ENCODE peak calls at places on chromosomes 5 and 9, in six cellular contexts. One of them, this sample, is unnamed.

GRCh38 chr5:179368806-179369529 is 23.7 kb upstream of the ADAMTS2 start:
- DNase-seq in progenitor cell of endocrine pancreas: no peak
- DNase-seq in Peyer's patch: no peak
- DNase-seq in NCI-H2081: no peak
- DNase-seq in stimulated activated CD4-positive, alpha-beta T cell treated with anti-CD3 and anti-CD28 coated beads, Interleukin-4, amount 100 ng/mL, for 4 hours: no peak
- DNase-seq in activated CD4-positive, CD25-positive, alpha-beta regulatory T cell: no peak
- DNase-seq in this sample: no peak

GRCh38 chr5:169521366-169521983 is 62.1 kb upstream of the SPDL1 start:
- DNase-seq in stimulated activated CD4-positive, alpha-beta T cell treated with anti-CD3 and anti-CD28 coated beads, Interleukin-4, amount 100 ng/mL, for 4 hours: no peak
- DNase-seq in activated CD4-positive, CD25-positive, alpha-beta regulatory T cell: no peak
- DNase-seq in progenitor cell of endocrine pancreas: no peak
- DNase-seq in NCI-H2081: no peak
- DNase-seq in Peyer's patch: no peak
- DNase-seq in this sample: no peak

GRCh38 chr9:89440548-89440947 is 57.4 kb downstream of the SEMA4D start:
- DNase-seq in activated CD4-positive, CD25-positive, alpha-beta regulatory T cell: no peak
- DNase-seq in NCI-H2081: no peak
- DNase-seq in Peyer's patch: no peak
- DNase-seq in progenitor cell of endocrine pancreas: no peak
- DNase-seq in stimulated activated CD4-positive, alpha-beta T cell treated with anti-CD3 and anti-CD28 coated beads, Interleukin-4, amount 100 ng/mL, for 4 hours: no peak
- DNase-seq in this sample: no peak

GRCh38 chr5:149203896-149204544 is 62.7 kb downstream of the ABLIM3 start:
- DNase-seq in NCI-H2081: no peak
- DNase-seq in progenitor cell of endocrine pancreas: no peak
- DNase-seq in Peyer's patch: no peak
- DNase-seq in activated CD4-positive, CD25-positive, alpha-beta regulatory T cell: no peak
- DNase-seq in stimulated activated CD4-positive, alpha-beta T cell treated with anti-CD3 and anti-CD28 coated beads, Interleukin-4, amount 100 ng/mL, for 4 hours: no peak
- DNase-seq in this sample: no peak

GRCh38 chr9:135048046-135048757 is 39.3 kb upstream of the OLFM1 start:
- DNase-seq in stimulated activated CD4-positive, alpha-beta T cell treated with anti-CD3 and anti-CD28 coated beads, Interleukin-4, amount 100 ng/mL, for 4 hours: no peak
- DNase-seq in Peyer's patch: peak
- DNase-seq in progenitor cell of endocrine pancreas: no peak
- DNase-seq in NCI-H2081: no peak
- DNase-seq in activated CD4-positive, CD25-positive, alpha-beta regulatory T cell: no peak
- DNase-seq in this sample: no peak

GRCh38 chr5:8905021-8905420 is 640.9 kb downstream of the SEMA5A start:
- DNase-seq in NCI-H2081: peak
- DNase-seq in progenitor cell of endocrine pancreas: no peak
- DNase-seq in stimulated activated CD4-positive, alpha-beta T cell treated with anti-CD3 and anti-CD28 coated beads, Interleukin-4, amount 100 ng/mL, for 4 hours: no peak
- DNase-seq in activated CD4-positive, CD25-positive, alpha-beta regulatory T cell: no peak
- DNase-seq in Peyer's patch: no peak
- DNase-seq in this sample: no peak

GRCh38 chr9:21558079-21558478 is 76.0 kb upstream of the IFNE start:
- DNase-seq in stimulated activated CD4-positive, alpha-beta T cell treated with anti-CD3 and anti-CD28 coated beads, Interleukin-4, amount 100 ng/mL, for 4 hours: no peak
- DNase-seq in activated CD4-positive, CD25-positive, alpha-beta regulatory T cell: no peak
- DNase-seq in progenitor cell of endocrine pancreas: no peak
- DNase-seq in Peyer's patch: no peak
- DNase-seq in NCI-H2081: no peak
- DNase-seq in this sample: no peak

GRCh38 chr5:141617128-141617527 is 1.7 kb downstream of the DIAPH1 start:
- DNase-seq in Peyer's patch: no peak
- DNase-seq in stimulated activated CD4-positive, alpha-beta T cell treated with anti-CD3 and anti-CD28 coated beads, Interleukin-4, amount 100 ng/mL, for 4 hours: no peak
- DNase-seq in progenitor cell of endocrine pancreas: no peak
- DNase-seq in activated CD4-positive, CD25-positive, alpha-beta regulatory T cell: no peak
- DNase-seq in NCI-H2081: no peak
- DNase-seq in this sample: no peak

GRCh38 chr5:37370550-37370863 is 399 bp downstream of the NUP155 start:
- DNase-seq in activated CD4-positive, CD25-positive, alpha-beta regulatory T cell: no peak
- DNase-seq in progenitor cell of endocrine pancreas: no peak
- DNase-seq in stimulated activated CD4-positive, alpha-beta T cell treated with anti-CD3 and anti-CD28 coated beads, Interleukin-4, amount 100 ng/mL, for 4 hours: no peak
- DNase-seq in NCI-H2081: peak
- DNase-seq in Peyer's patch: no peak
- DNase-seq in this sample: no peak

GRCh38 chr5:88722546-88722945 is 160.4 kb downstream of the MEF2C start:
- DNase-seq in NCI-H2081: no peak
- DNase-seq in activated CD4-positive, CD25-positive, alpha-beta regulatory T cell: no peak
- DNase-seq in progenitor cell of endocrine pancreas: no peak
- DNase-seq in Peyer's patch: no peak
- DNase-seq in stimulated activated CD4-positive, alpha-beta T cell treated with anti-CD3 and anti-CD28 coated beads, Interleukin-4, amount 100 ng/mL, for 4 hours: no peak
- DNase-seq in this sample: no peak

GRCh38 chr9:101369286-101369685 is 15.5 kb downstream of the BAAT start:
- DNase-seq in NCI-H2081: no peak
- DNase-seq in Peyer's patch: no peak
- DNase-seq in activated CD4-positive, CD25-positive, alpha-beta regulatory T cell: no peak
- DNase-seq in stimulated activated CD4-positive, alpha-beta T cell treated with anti-CD3 and anti-CD28 coated beads, Interleukin-4, amount 100 ng/mL, for 4 hours: no peak
- DNase-seq in progenitor cell of endocrine pancreas: no peak
- DNase-seq in this sample: no peak

GRCh38 chr5:78771260-78772240 is 123.0 kb upstream of the LHFPL2 start:
- DNase-seq in stimulated activated CD4-positive, alpha-beta T cell treated with anti-CD3 and anti-CD28 coated beads, Interleukin-4, amount 100 ng/mL, for 4 hours: no peak
- DNase-seq in progenitor cell of endocrine pancreas: no peak
- DNase-seq in activated CD4-positive, CD25-positive, alpha-beta regulatory T cell: no peak
- DNase-seq in Peyer's patch: peak
- DNase-seq in NCI-H2081: no peak
- DNase-seq in this sample: no peak

GRCh38 chr9:94135222-94135621 is 51.0 kb downstream of the PTPDC1 start:
- DNase-seq in NCI-H2081: no peak
- DNase-seq in Peyer's patch: no peak
- DNase-seq in activated CD4-positive, CD25-positive, alpha-beta regulatory T cell: no peak
- DNase-seq in stimulated activated CD4-positive, alpha-beta T cell treated with anti-CD3 and anti-CD28 coated beads, Interleukin-4, amount 100 ng/mL, for 4 hours: no peak
- DNase-seq in progenitor cell of endocrine pancreas: no peak
- DNase-seq in this sample: no peak

GRCh38 chr5:83364322-83365299 is 106.9 kb upstream of the VCAN start:
- DNase-seq in Peyer's patch: no peak
- DNase-seq in activated CD4-positive, CD25-positive, alpha-beta regulatory T cell: no peak
- DNase-seq in stimulated activated CD4-positive, alpha-beta T cell treated with anti-CD3 and anti-CD28 coated beads, Interleukin-4, amount 100 ng/mL, for 4 hours: no peak
- DNase-seq in NCI-H2081: no peak
- DNase-seq in progenitor cell of endocrine pancreas: no peak
- DNase-seq in this sample: peak

GRCh38 chr5:36688722-36689121 is 82.3 kb downstream of the SLC1A3 start:
- DNase-seq in Peyer's patch: no peak
- DNase-seq in NCI-H2081: no peak
- DNase-seq in activated CD4-positive, CD25-positive, alpha-beta regulatory T cell: no peak
- DNase-seq in progenitor cell of endocrine pancreas: no peak
- DNase-seq in stimulated activated CD4-positive, alpha-beta T cell treated with anti-CD3 and anti-CD28 coated beads, Interleukin-4, amount 100 ng/mL, for 4 hours: no peak
- DNase-seq in this sample: no peak

GRCh38 chr5:6768590-6769230 is 55.5 kb downstream of the TENT4A start:
- DNase-seq in stimulated activated CD4-positive, alpha-beta T cell treated with anti-CD3 and anti-CD28 coated beads, Interleukin-4, amount 100 ng/mL, for 4 hours: no peak
- DNase-seq in Peyer's patch: no peak
- DNase-seq in activated CD4-positive, CD25-positive, alpha-beta regulatory T cell: no peak
- DNase-seq in progenitor cell of endocrine pancreas: no peak
- DNase-seq in NCI-H2081: no peak
- DNase-seq in this sample: no peak

GRCh38 chr9:90287567-90288274 is 354.9 kb downstream of the DIRAS2 start:
- DNase-seq in stimulated activated CD4-positive, alpha-beta T cell treated with anti-CD3 and anti-CD28 coated beads, Interleukin-4, amount 100 ng/mL, for 4 hours: no peak
- DNase-seq in progenitor cell of endocrine pancreas: no peak
- DNase-seq in Peyer's patch: peak
- DNase-seq in activated CD4-positive, CD25-positive, alpha-beta regulatory T cell: no peak
- DNase-seq in NCI-H2081: no peak
- DNase-seq in this sample: peak

GRCh38 chr9:69745716-69746538 is 13.9 kb downstream of the PTAR1 start:
- DNase-seq in NCI-H2081: no peak
- DNase-seq in stimulated activated CD4-positive, alpha-beta T cell treated with anti-CD3 and anti-CD28 coated beads, Interleukin-4, amount 100 ng/mL, for 4 hours: no peak
- DNase-seq in Peyer's patch: no peak
- DNase-seq in activated CD4-positive, CD25-positive, alpha-beta regulatory T cell: no peak
- DNase-seq in progenitor cell of endocrine pancreas: no peak
- DNase-seq in this sample: no peak

GRCh38 chr9:133335924-133336811 is at the start of gene SURF6:
- DNase-seq in stimulated activated CD4-positive, alpha-beta T cell treated with anti-CD3 and anti-CD28 coated beads, Interleukin-4, amount 100 ng/mL, for 4 hours: peak
- DNase-seq in progenitor cell of endocrine pancreas: peak
- DNase-seq in NCI-H2081: peak
- DNase-seq in activated CD4-positive, CD25-positive, alpha-beta regulatory T cell: peak
- DNase-seq in Peyer's patch: peak
- DNase-seq in this sample: peak

GRCh38 chr9:2024888-2025781 is 10.0 kb downstream of the SMARCA2 start:
- DNase-seq in stimulated activated CD4-positive, alpha-beta T cell treated with anti-CD3 and anti-CD28 coated beads, Interleukin-4, amount 100 ng/mL, for 4 hours: no peak
- DNase-seq in NCI-H2081: no peak
- DNase-seq in Peyer's patch: no peak
- DNase-seq in progenitor cell of endocrine pancreas: no peak
- DNase-seq in activated CD4-positive, CD25-positive, alpha-beta regulatory T cell: no peak
- DNase-seq in this sample: no peak

GRCh38 chr5:9183306-9183705 is 362.6 kb downstream of the SEMA5A start:
- DNase-seq in stimulated activated CD4-positive, alpha-beta T cell treated with anti-CD3 and anti-CD28 coated beads, Interleukin-4, amount 100 ng/mL, for 4 hours: no peak
- DNase-seq in Peyer's patch: no peak
- DNase-seq in NCI-H2081: no peak
- DNase-seq in activated CD4-positive, CD25-positive, alpha-beta regulatory T cell: no peak
- DNase-seq in progenitor cell of endocrine pancreas: no peak
- DNase-seq in this sample: no peak

GRCh38 chr5:58462623-58463230 is 2.8 kb upstream of the PLK2 start:
- DNase-seq in NCI-H2081: peak
- DNase-seq in activated CD4-positive, CD25-positive, alpha-beta regulatory T cell: no peak
- DNase-seq in Peyer's patch: peak
- DNase-seq in progenitor cell of endocrine pancreas: no peak
- DNase-seq in stimulated activated CD4-positive, alpha-beta T cell treated with anti-CD3 and anti-CD28 coated beads, Interleukin-4, amount 100 ng/mL, for 4 hours: peak
- DNase-seq in this sample: peak

GRCh38 chr5:175383350-175383749 is 60.6 kb downstream of the DRD1 start:
- DNase-seq in activated CD4-positive, CD25-positive, alpha-beta regulatory T cell: no peak
- DNase-seq in stimulated activated CD4-positive, alpha-beta T cell treated with anti-CD3 and anti-CD28 coated beads, Interleukin-4, amount 100 ng/mL, for 4 hours: no peak
- DNase-seq in progenitor cell of endocrine pancreas: no peak
- DNase-seq in Peyer's patch: no peak
- DNase-seq in NCI-H2081: no peak
- DNase-seq in this sample: no peak

GRCh38 chr5:67234671-67235176 is 38.1 kb upstream of the CD180 start:
- DNase-seq in progenitor cell of endocrine pancreas: no peak
- DNase-seq in stimulated activated CD4-positive, alpha-beta T cell treated with anti-CD3 and anti-CD28 coated beads, Interleukin-4, amount 100 ng/mL, for 4 hours: no peak
- DNase-seq in activated CD4-positive, CD25-positive, alpha-beta regulatory T cell: no peak
- DNase-seq in NCI-H2081: no peak
- DNase-seq in Peyer's patch: peak
- DNase-seq in this sample: no peak

GRCh38 chr5:54049144-54049543 is 261.2 kb downstream of the ARL15 start:
- DNase-seq in Peyer's patch: no peak
- DNase-seq in stimulated activated CD4-positive, alpha-beta T cell treated with anti-CD3 and anti-CD28 coated beads, Interleukin-4, amount 100 ng/mL, for 4 hours: no peak
- DNase-seq in NCI-H2081: no peak
- DNase-seq in activated CD4-positive, CD25-positive, alpha-beta regulatory T cell: no peak
- DNase-seq in progenitor cell of endocrine pancreas: no peak
- DNase-seq in this sample: no peak

GRCh38 chr5:132411382-132411925 is 41.9 kb downstream of the SLC22A5 start:
- DNase-seq in activated CD4-positive, CD25-positive, alpha-beta regulatory T cell: no peak
- DNase-seq in stimulated activated CD4-positive, alpha-beta T cell treated with anti-CD3 and anti-CD28 coated beads, Interleukin-4, amount 100 ng/mL, for 4 hours: no peak
- DNase-seq in NCI-H2081: no peak
- DNase-seq in progenitor cell of endocrine pancreas: no peak
- DNase-seq in Peyer's patch: peak
- DNase-seq in this sample: no peak

GRCh38 chr5:53983568-53984465 is 326.6 kb downstream of the ARL15 start:
- DNase-seq in Peyer's patch: no peak
- DNase-seq in stimulated activated CD4-positive, alpha-beta T cell treated with anti-CD3 and anti-CD28 coated beads, Interleukin-4, amount 100 ng/mL, for 4 hours: no peak
- DNase-seq in activated CD4-positive, CD25-positive, alpha-beta regulatory T cell: no peak
- DNase-seq in progenitor cell of endocrine pancreas: no peak
- DNase-seq in NCI-H2081: no peak
- DNase-seq in this sample: no peak

GRCh38 chr9:135476981-135477380 is 2.6 kb upstream of the PPP1R26 start:
- DNase-seq in NCI-H2081: no peak
- DNase-seq in stimulated activated CD4-positive, alpha-beta T cell treated with anti-CD3 and anti-CD28 coated beads, Interleukin-4, amount 100 ng/mL, for 4 hours: no peak
- DNase-seq in progenitor cell of endocrine pancreas: no peak
- DNase-seq in Peyer's patch: no peak
- DNase-seq in activated CD4-positive, CD25-positive, alpha-beta regulatory T cell: no peak
- DNase-seq in this sample: no peak

GRCh38 chr5:139593716-139594319 is 32.7 kb downstream of the UBE2D2 start:
- DNase-seq in stimulated activated CD4-positive, alpha-beta T cell treated with anti-CD3 and anti-CD28 coated beads, Interleukin-4, amount 100 ng/mL, for 4 hours: no peak
- DNase-seq in progenitor cell of endocrine pancreas: no peak
- DNase-seq in activated CD4-positive, CD25-positive, alpha-beta regulatory T cell: no peak
- DNase-seq in Peyer's patch: no peak
- DNase-seq in NCI-H2081: no peak
- DNase-seq in this sample: no peak

GRCh38 chr9:110069326-110070248 is 138.4 kb downstream of the C9orf152 start:
- DNase-seq in NCI-H2081: no peak
- DNase-seq in stimulated activated CD4-positive, alpha-beta T cell treated with anti-CD3 and anti-CD28 coated beads, Interleukin-4, amount 100 ng/mL, for 4 hours: no peak
- DNase-seq in Peyer's patch: no peak
- DNase-seq in progenitor cell of endocrine pancreas: no peak
- DNase-seq in activated CD4-positive, CD25-positive, alpha-beta regulatory T cell: no peak
- DNase-seq in this sample: no peak

This sample was measured in GM13976.